ENCODE peak calls at places on chromosomes 11 and 22, in ten cellular contexts. U is IMR-90, X is tibial artery, S is kidney, G is thoracic aorta, J is astrocyte of the spinal cord, A is B cell, L is NB4, C is type B pancreatic cell, I is fibroblast of mammary gland. B is an unnamed sample.
A peak's percentile ranks its signal among the peaks of the same experiment; 100 is the strongest.

GRCh38 chr11:111427471-111427912 is 48.4 kb upstream of the POU2AF1 start:
- DNase-seq in C (no peak), G (no peak), J (no peak), S (no peak), A (no peak), U (no peak), L (no peak), X (no peak), I (no peak), B (no peak)

GRCh38 chr22:27461470-27461869 is 340.1 kb downstream of the MN1 start:
- DNase-seq in S (no peak), C (no peak), J (peak; percentile 86), U (peak; percentile 92), I (peak; percentile 77), X (no peak), G (peak; percentile 10), A (no peak), L (no peak), B (peak; percentile 86)

GRCh38 chr11:119169272-119169719 is 771 bp downstream of the NLRX1 start:
- DNase-seq in X (peak; percentile 89), G (no peak), S (no peak), J (peak; percentile 29), L (peak; percentile 74), A (peak; percentile 46), U (no peak), I (peak; percentile 31), C (no peak), B (peak; percentile 20)

GRCh38 chr11:119375629-119376196 is 5.8 kb downstream of the USP2 start:
- DNase-seq in J (peak; percentile 74), L (no peak), A (peak; percentile 1), G (peak; percentile 38), I (peak; percentile 96), U (peak; percentile 86), X (peak; percentile 96), C (no peak), S (peak; percentile 93), B (peak; percentile 71)

GRCh38 chr11:112730591-112730990 is 230.6 kb upstream of the NCAM1 start:
- DNase-seq in L (no peak), S (no peak), J (no peak), A (no peak), U (no peak), G (no peak), X (no peak), C (no peak), I (no peak), B (no peak)

GRCh38 chr22:35914665-35915476 is 113.8 kb downstream of the RBFOX2 start:
- DNase-seq in U (peak; percentile 91), I (peak; percentile 91), A (no peak), J (peak; percentile 88), L (peak; percentile 70), G (peak; percentile 33), X (peak; percentile 76), S (no peak), C (no peak), B (peak; percentile 92)

GRCh38 chr22:37148742-37149665 is 712 bp downstream of the IL2RB start:
- DNase-seq in C (no peak), A (no peak), G (no peak), J (no peak), I (no peak), S (peak; percentile 53), L (no peak), U (no peak), X (no peak), B (no peak)

GRCh38 chr11:70471254-70471653 is 72.9 kb downstream of the CTTN start:
- DNase-seq in U (no peak), I (peak; percentile 25), L (peak; percentile 70), X (no peak), J (no peak), A (peak; percentile 31), C (no peak), S (no peak), G (no peak), B (peak; percentile 47)

GRCh38 chr11:131511794-131512193 is 141.4 kb downstream of the NTM start:
- DNase-seq in I (peak; percentile 10), G (no peak), J (no peak), S (no peak), U (no peak), C (no peak), A (no peak), X (no peak), L (peak; percentile 29), B (no peak)

GRCh38 chr11:69874178-69874983 is 55.2 kb upstream of the FGF3 start:
- DNase-seq in A (no peak), S (no peak), G (no peak), X (peak; percentile 42), L (no peak), I (no peak), C (no peak), U (no peak), J (no peak), B (no peak)

GRCh38 chr11:13837286-13837685 is 125.2 kb upstream of the SPON1 start:
- DNase-seq in S (no peak), I (peak; percentile 57), X (no peak), J (peak; percentile 73), G (no peak), A (no peak), C (no peak), L (no peak), U (peak; percentile 22), B (no peak)

GRCh38 chr22:29987143-29987542 is 93.1 kb upstream of the HORMAD2 start:
- DNase-seq in A (no peak), X (no peak), I (no peak), J (no peak), C (no peak), S (no peak), G (no peak), L (peak; percentile 7), U (no peak), B (no peak)

GRCh38 chr22:45893516-45893915 is 83.4 kb downstream of the WNT7B start:
- DNase-seq in L (no peak), X (no peak), S (peak; percentile 28), A (no peak), C (no peak), G (no peak), U (peak; percentile 72), I (no peak), J (no peak), B (no peak)

GRCh38 chr11:76419896-76420295 is 24.9 kb upstream of the EMSY start:
- DNase-seq in S (no peak), L (peak; percentile 44), C (no peak), I (peak; percentile 6), U (no peak), G (no peak), A (peak; percentile 24), X (no peak), J (no peak), B (no peak)
- TF ChIP-seq CTCF in S (peak; percentile 25), L (peak; percentile 62), C (peak; percentile 39), I (peak; percentile 40), U (peak; percentile 17), G (no peak), A (peak; percentile 67), X (no peak), J (peak; percentile 26), B (peak; percentile 39)

GRCh38 chr11:128759168-128759567 is 65.3 kb downstream of the FLI1 start:
- DNase-seq in I (no peak), U (no peak), G (no peak), A (no peak), S (no peak), C (no peak), X (no peak), L (no peak), J (no peak), B (no peak)

GRCh38 chr11:128759597-128759996 is 65.7 kb downstream of the FLI1 start:
- DNase-seq in S (no peak), U (peak; percentile 90), C (no peak), X (no peak), L (no peak), A (no peak), I (no peak), G (no peak), J (peak; percentile 55), B (peak; percentile 79)

GRCh38 chr11:128757235-128757711 is 63.4 kb downstream of the FLI1 start:
- DNase-seq in A (peak; percentile 85), X (no peak), I (peak; percentile 34), J (peak; percentile 29), L (peak; percentile 94), G (no peak), C (no peak), U (peak; percentile 48), S (no peak), B (peak; percentile 71)

GRCh38 chr11:128756469-128756868 is 62.6 kb downstream of the FLI1 start:
- DNase-seq in X (no peak), G (no peak), C (no peak), U (no peak), A (no peak), J (no peak), L (no peak), I (no peak), S (no peak), B (no peak)

GRCh38 chr11:128757886-128758612 is 64.2 kb downstream of the FLI1 start:
- DNase-seq in A (peak; percentile 47), U (no peak), I (no peak), X (no peak), L (no peak), S (no peak), G (no peak), J (no peak), C (no peak), B (no peak)
- TF ChIP-seq CTCF in A (no peak), U (no peak), I (no peak), X (no peak), L (no peak), S (no peak), G (no peak), J (no peak), C (no peak), B (no peak)

GRCh38 chr11:21806982-21807749 is 385.7 kb upstream of the ANO5 start:
- DNase-seq in S (no peak), L (no peak), J (no peak), U (no peak), C (no peak), G (no peak), I (no peak), X (no peak), A (no peak), B (no peak)
- TF ChIP-seq CTCF in S (no peak), L (no peak), J (no peak), U (no peak), C (no peak), G (no peak), I (no peak), X (no peak), A (no peak), B (no peak)

GRCh38 chr11:68025047-68025446 is 5.4 kb upstream of the NDUFS8 start:
- DNase-seq in I (no peak), J (no peak), L (peak; percentile 48), S (no peak), C (no peak), G (no peak), U (no peak), A (no peak), X (no peak), B (no peak)
- TF ChIP-seq CTCF in I (no peak), J (no peak), L (no peak), S (no peak), C (no peak), G (no peak), U (no peak), A (no peak), X (no peak), B (no peak)

DNA sequence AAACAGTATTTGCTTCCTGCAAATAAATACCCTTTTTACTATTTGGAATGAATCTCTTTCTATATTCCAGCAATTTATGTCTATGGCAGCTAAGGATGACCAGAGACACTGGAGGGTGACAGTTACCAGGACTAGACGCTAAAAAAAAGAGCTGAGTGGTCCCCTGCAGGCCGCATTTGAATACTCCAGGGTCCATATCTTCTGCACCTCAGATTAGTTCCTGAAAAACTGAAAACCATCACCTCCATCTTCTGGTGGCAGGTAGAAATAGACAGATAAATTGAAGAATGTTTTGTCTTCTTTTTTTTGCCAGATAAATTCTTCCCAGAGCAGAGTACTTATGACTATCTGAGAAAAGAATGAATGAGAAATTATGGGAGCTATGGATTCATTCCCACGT is 145.6 kb downstream of the CSNK2A3 start:
- DNase-seq in L (no peak), A (no peak), C (no peak), I (no peak), X (no peak), U (no peak), G (no peak), S (no peak), J (no peak), B (no peak)
- TF ChIP-seq CTCF in L (no peak), A (no peak), C (no peak), I (no peak), X (no peak), U (no peak), G (no peak), S (no peak), J (no peak), B (no peak)

B was measured in fibroblast of pulmonary artery.